ENCODE peak calls at places on chromosomes 1 and 21, in four cellular contexts. One of them, this sample, is unnamed.

GRCh38 chr1:94296018-94296417 is 58.6 kb upstream of the ARHGAP29 start:
- DNase-seq in tibial nerve: no peak
- DNase-seq in thyroid gland: no peak
- DNase-seq in esophagus squamous epithelium: no peak
- DNase-seq in this sample: peak; percentile 37

GRCh38 chr1:192584951-192585350 is 9.4 kb downstream of the RGS1 start:
- DNase-seq in tibial nerve: no peak
- DNase-seq in thyroid gland: no peak
- DNase-seq in esophagus squamous epithelium: no peak
- DNase-seq in this sample: no peak

GRCh38 chr1:162158624-162159271 is 89.3 kb downstream of the NOS1AP start:
- DNase-seq in tibial nerve: no peak
- DNase-seq in thyroid gland: no peak
- DNase-seq in esophagus squamous epithelium: no peak
- DNase-seq in this sample: no peak

GRCh38 chr1:35476099-35476674 is 81.0 kb downstream of the KIAA0319L start:
- DNase-seq in tibial nerve: no peak
- DNase-seq in thyroid gland: no peak
- DNase-seq in esophagus squamous epithelium: no peak
- DNase-seq in this sample: no peak

GRCh38 chr1:220696226-220696862 is 6.2 kb downstream of the C1orf115 start:
- DNase-seq in tibial nerve: no peak
- DNase-seq in thyroid gland: no peak
- DNase-seq in esophagus squamous epithelium: no peak
- DNase-seq in this sample: no peak

GRCh38 chr1:110462964-110463363 is 12.0 kb downstream of the PROK1 start:
- DNase-seq in tibial nerve: no peak
- DNase-seq in thyroid gland: no peak
- DNase-seq in esophagus squamous epithelium: no peak
- DNase-seq in this sample: no peak

GRCh38 chr1:175498002-175498401 is 245.4 kb downstream of the TNR start:
- DNase-seq in tibial nerve: no peak
- DNase-seq in thyroid gland: no peak
- DNase-seq in esophagus squamous epithelium: no peak
- DNase-seq in this sample: peak; percentile 21

GRCh38 chr1:6859415-6860343 is 74.4 kb downstream of the CAMTA1 start:
- DNase-seq in tibial nerve: no peak
- DNase-seq in thyroid gland: no peak
- DNase-seq in esophagus squamous epithelium: no peak
- DNase-seq in this sample: peak; percentile 42

GRCh38 chr1:169999357-169999756 is 75.1 kb downstream of the KIFAP3 start:
- DNase-seq in tibial nerve: no peak
- DNase-seq in thyroid gland: no peak
- DNase-seq in esophagus squamous epithelium: no peak
- DNase-seq in this sample: peak; percentile 16

GRCh38 chr1:2382621-2383361 is 8.6 kb downstream of the MORN1 start:
- DNase-seq in tibial nerve: no peak
- DNase-seq in thyroid gland: peak; percentile 49
- DNase-seq in esophagus squamous epithelium: no peak
- DNase-seq in this sample: peak; percentile 35

GRCh38 chr1:6519935-6520621 is 28.6 kb upstream of the PLEKHG5 start:
- DNase-seq in tibial nerve: no peak
- DNase-seq in thyroid gland: peak; percentile 56
- DNase-seq in esophagus squamous epithelium: no peak
- DNase-seq in this sample: peak; percentile 66

GRCh38 chr1:230825061-230825803 is 43.1 kb downstream of the C1orf198 start:
- DNase-seq in tibial nerve: no peak
- DNase-seq in thyroid gland: no peak
- DNase-seq in esophagus squamous epithelium: no peak
- DNase-seq in this sample: peak; percentile 36

GRCh38 chr1:33396188-33397124 is 34.4 kb downstream of the PHC2 start:
- DNase-seq in tibial nerve: no peak
- DNase-seq in thyroid gland: no peak
- DNase-seq in esophagus squamous epithelium: no peak
- DNase-seq in this sample: no peak

GRCh38 chr1:247241687-247242086 is 14.2 kb upstream of the VN1R5 start:
- DNase-seq in tibial nerve: no peak
- DNase-seq in thyroid gland: no peak
- DNase-seq in esophagus squamous epithelium: no peak
- DNase-seq in this sample: no peak

GRCh38 chr1:185681034-185681633 is 53.1 kb upstream of the HMCN1 start:
- DNase-seq in tibial nerve: no peak
- DNase-seq in thyroid gland: no peak
- DNase-seq in esophagus squamous epithelium: no peak
- DNase-seq in this sample: peak; percentile 19

GRCh38 chr21:23638131-23638530 is 1969.2 kb downstream of the MRPL39 start:
- DNase-seq in tibial nerve: no peak
- DNase-seq in thyroid gland: no peak
- DNase-seq in esophagus squamous epithelium: no peak
- DNase-seq in this sample: no peak

GRCh38 chr1:50700226-50701020 is 259.6 kb downstream of the FAF1 start:
- DNase-seq in tibial nerve: no peak
- DNase-seq in thyroid gland: no peak
- DNase-seq in esophagus squamous epithelium: no peak
- DNase-seq in this sample: no peak

GRCh38 chr1:239909894-239910293 is 181.8 kb upstream of the FMN2 start:
- DNase-seq in tibial nerve: no peak
- DNase-seq in thyroid gland: no peak
- DNase-seq in esophagus squamous epithelium: no peak
- DNase-seq in this sample: no peak

GRCh38 chr21:22083899-22084298 is 1085.7 kb downstream of the NCAM2 start:
- DNase-seq in tibial nerve: no peak
- DNase-seq in thyroid gland: no peak
- DNase-seq in esophagus squamous epithelium: no peak
- DNase-seq in this sample: no peak

GRCh38 chr1:169914534-169914933 is 20.8 kb upstream of the SCYL3 start:
- DNase-seq in tibial nerve: no peak
- DNase-seq in thyroid gland: no peak
- DNase-seq in esophagus squamous epithelium: no peak
- DNase-seq in this sample: no peak

GRCh38 chr1:108949044-108949443 is 14.2 kb downstream of the CLCC1 start:
- DNase-seq in tibial nerve: no peak
- DNase-seq in thyroid gland: no peak
- DNase-seq in esophagus squamous epithelium: no peak
- DNase-seq in this sample: no peak

GRCh38 chr1:171898956-171899355 is 57.7 kb downstream of the DNM3 start:
- DNase-seq in tibial nerve: no peak
- DNase-seq in thyroid gland: no peak
- DNase-seq in esophagus squamous epithelium: no peak
- DNase-seq in this sample: peak; percentile 49

GRCh38 chr21:25733859-25734653 is 648 bp downstream of the ATP5PF start:
- DNase-seq in tibial nerve: no peak
- DNase-seq in thyroid gland: no peak
- DNase-seq in esophagus squamous epithelium: no peak
- DNase-seq in this sample: no peak

GRCh38 chr1:220076861-220077762 is 12.5 kb downstream of the BPNT1 start:
- DNase-seq in tibial nerve: no peak
- DNase-seq in thyroid gland: no peak
- DNase-seq in esophagus squamous epithelium: no peak
- DNase-seq in this sample: no peak

DNA sequence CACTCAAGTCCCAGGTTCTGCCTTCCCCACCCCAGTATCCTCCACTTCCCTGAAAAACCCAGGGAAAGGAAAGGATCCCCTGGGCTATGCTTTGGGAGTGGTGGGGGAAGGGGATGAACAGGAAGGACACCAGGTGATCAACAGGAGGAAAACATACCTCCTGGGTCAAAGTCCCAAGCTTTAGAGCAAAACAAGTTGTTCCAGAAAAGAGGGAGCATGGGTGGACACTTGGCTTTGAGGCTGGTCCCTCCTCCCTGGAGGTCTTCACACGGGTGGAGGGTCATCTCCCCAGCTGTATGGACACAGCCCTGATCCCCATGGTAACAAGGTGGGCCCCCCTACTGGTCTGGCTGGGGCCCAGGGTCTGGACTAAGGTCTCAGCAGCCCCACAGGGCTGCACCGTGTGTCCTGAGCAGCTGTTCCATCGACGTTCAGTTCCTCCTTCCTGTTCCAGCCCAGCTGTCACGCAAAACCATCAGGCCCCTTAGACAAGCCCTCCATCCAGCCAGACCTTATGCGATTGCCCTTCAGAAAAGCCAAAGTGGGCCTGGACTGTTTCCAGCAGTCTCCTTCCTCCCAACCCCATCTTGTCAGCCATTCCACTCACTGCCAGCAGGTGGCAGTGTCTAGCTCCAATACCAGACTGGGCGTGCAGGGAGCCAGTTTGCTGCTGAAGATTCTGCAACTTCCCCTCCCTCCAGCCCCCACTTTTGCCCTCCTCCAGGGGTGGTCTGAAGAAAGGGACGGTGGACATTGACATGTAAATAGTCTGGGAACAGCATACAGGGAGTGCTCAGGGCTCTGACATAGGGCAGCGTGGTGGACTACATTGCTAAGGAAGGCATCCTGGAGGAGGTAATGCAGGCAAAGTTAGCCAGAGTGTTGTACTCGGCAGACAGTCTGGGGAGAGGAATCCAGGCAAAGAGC is 2.9 kb upstream of the PDZK1IP1 start:
- DNase-seq in tibial nerve: peak; percentile 67
- DNase-seq in thyroid gland: peak; percentile 77
- DNase-seq in esophagus squamous epithelium: no peak
- DNase-seq in this sample: peak; percentile 88
- TF ChIP-seq POLR2A in tibial nerve: no peak
- TF ChIP-seq POLR2A in thyroid gland: no peak
- TF ChIP-seq POLR2A in esophagus squamous epithelium: no peak
- TF ChIP-seq POLR2A in this sample: no peak

GRCh38 chr1:205523891-205524793 is 19.7 kb downstream of the CDK18 start:
- DNase-seq in tibial nerve: peak; percentile 42
- DNase-seq in thyroid gland: peak; percentile 73
- DNase-seq in esophagus squamous epithelium: no peak
- DNase-seq in this sample: peak; percentile 82

GRCh38 chr1:205522692-205523091 is 18.2 kb downstream of the CDK18 start:
- DNase-seq in tibial nerve: no peak
- DNase-seq in thyroid gland: no peak
- DNase-seq in esophagus squamous epithelium: no peak
- DNase-seq in this sample: no peak

GRCh38 chr1:205524794-205525101 is 20.3 kb downstream of the CDK18 start:
- DNase-seq in tibial nerve: no peak
- DNase-seq in thyroid gland: no peak
- DNase-seq in esophagus squamous epithelium: no peak
- DNase-seq in this sample: no peak

GRCh38 chr1:205521646-205522150 is 17.2 kb downstream of the CDK18 start:
- DNase-seq in tibial nerve: no peak
- DNase-seq in thyroid gland: no peak
- DNase-seq in esophagus squamous epithelium: no peak
- DNase-seq in this sample: no peak

GRCh38 chr1:205523261-205523890 is 18.9 kb downstream of the CDK18 start:
- DNase-seq in tibial nerve: no peak
- DNase-seq in thyroid gland: no peak
- DNase-seq in esophagus squamous epithelium: no peak
- DNase-seq in this sample: no peak
- H3K27ac ChIP-seq in tibial nerve: no peak overlapping the region
- H3K27ac ChIP-seq in thyroid gland: no peak overlapping the region
- H3K27ac ChIP-seq in esophagus squamous epithelium: no peak overlapping the region
- H3K27ac ChIP-seq in this sample: no peak overlapping the region

DNA sequence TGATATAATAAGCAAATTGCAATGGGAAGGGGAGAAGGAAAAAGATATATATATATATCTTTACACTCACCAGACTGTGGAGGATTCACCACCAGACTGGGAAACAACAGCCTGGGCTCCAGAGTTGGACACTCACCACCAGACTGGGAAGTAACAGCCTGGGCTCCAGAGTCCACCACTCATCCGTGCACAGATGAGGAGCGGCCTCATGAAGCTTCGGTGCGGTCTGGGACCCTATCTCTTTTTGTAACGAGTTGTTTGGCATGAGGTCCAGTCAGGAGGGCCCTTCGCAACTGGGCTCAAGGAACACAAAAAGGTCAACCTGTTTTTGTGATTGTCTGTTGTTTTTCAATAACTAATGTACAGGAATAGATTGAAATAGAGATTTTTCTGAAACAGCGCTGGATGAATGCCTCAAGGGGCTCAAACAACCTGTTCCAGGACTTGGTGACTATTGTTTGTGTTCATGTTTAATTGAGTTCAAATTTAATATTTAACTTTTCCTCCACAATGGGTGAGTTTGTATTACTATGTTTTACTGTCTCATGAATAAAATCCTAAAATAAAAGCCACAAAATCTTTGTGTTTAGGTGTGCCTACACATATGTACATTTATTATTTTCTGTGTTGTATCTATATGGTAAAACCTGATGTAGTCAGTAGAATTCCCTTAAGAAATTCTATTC is 40.1 kb downstream of the S100A10 start:
- DNase-seq in tibial nerve: no peak
- DNase-seq in thyroid gland: no peak
- DNase-seq in esophagus squamous epithelium: no peak
- DNase-seq in this sample: no peak
- TF ChIP-seq POLR2A in tibial nerve: no peak
- TF ChIP-seq POLR2A in thyroid gland: no peak
- TF ChIP-seq POLR2A in esophagus squamous epithelium: no peak
- TF ChIP-seq POLR2A in this sample: no peak

GRCh38 chr1:116919802-116920201 is 10.1 kb downstream of the PTGFRN start:
- DNase-seq in tibial nerve: no peak
- DNase-seq in thyroid gland: peak; percentile 79
- DNase-seq in esophagus squamous epithelium: no peak
- DNase-seq in this sample: no peak
- H3K27ac ChIP-seq in tibial nerve: no peak overlapping the region
- H3K27ac ChIP-seq in thyroid gland: no peak overlapping the region
- H3K27ac ChIP-seq in esophagus squamous epithelium: peak overlapping the region; percentile 51
- H3K27ac ChIP-seq in this sample: peak overlapping the region; percentile 62

DNA sequence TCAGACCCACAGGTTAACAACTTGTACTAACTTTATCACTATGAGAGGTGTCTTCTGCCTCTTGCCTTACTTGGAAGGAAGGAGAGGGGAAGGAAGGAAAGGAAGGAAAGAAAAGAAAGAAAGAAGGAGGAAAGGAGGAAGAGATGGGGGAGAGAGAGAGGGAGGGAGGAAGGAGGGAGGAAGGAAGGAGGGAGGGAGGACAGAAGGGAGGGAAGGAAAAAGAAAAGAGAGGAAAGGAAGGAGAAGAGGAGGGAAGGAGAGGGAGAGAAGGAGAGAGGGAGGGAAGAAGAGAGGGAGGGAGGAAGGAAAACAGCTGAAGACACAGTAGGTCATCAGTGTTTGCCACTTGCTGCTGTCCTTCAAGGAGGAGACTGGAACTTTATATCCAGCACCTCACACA is 5.3 kb upstream of the SIPA1L2 start:
- DNase-seq in tibial nerve: no peak
- DNase-seq in thyroid gland: no peak
- DNase-seq in esophagus squamous epithelium: no peak
- DNase-seq in this sample: no peak
- TF ChIP-seq POLR2A in tibial nerve: no peak
- TF ChIP-seq POLR2A in thyroid gland: no peak
- TF ChIP-seq POLR2A in esophagus squamous epithelium: no peak
- TF ChIP-seq POLR2A in this sample: no peak

DNA sequence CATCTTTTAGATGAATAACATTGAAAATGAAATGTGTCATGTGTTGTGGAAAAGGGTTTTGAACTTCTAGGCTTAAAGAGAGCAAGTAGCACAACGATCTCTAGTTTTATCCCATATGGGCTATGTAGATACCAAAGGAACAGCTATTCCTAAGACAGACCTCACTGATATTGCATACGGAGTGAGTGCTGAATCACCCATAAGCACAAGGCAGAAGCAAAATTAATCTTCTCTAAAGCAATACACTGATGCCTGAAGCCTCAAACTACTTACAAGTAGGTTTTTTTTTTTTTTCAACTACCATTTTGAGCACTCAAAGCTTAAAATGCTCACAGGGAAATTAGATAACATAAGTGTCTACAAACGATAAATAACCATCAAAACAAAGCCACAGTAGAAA is 5.0 kb upstream of the KMO start:
- DNase-seq in tibial nerve: no peak
- DNase-seq in thyroid gland: no peak
- DNase-seq in esophagus squamous epithelium: no peak
- DNase-seq in this sample: no peak
- H3K27ac ChIP-seq in tibial nerve: no peak overlapping the region
- H3K27ac ChIP-seq in thyroid gland: no peak overlapping the region
- H3K27ac ChIP-seq in esophagus squamous epithelium: no peak overlapping the region
- H3K27ac ChIP-seq in this sample: no peak overlapping the region

GRCh38 chr1:24910751-24911650 is 19.1 kb downstream of the RUNX3 start:
- DNase-seq in tibial nerve: no peak
- DNase-seq in thyroid gland: no peak
- DNase-seq in esophagus squamous epithelium: no peak
- DNase-seq in this sample: no peak
- TF ChIP-seq POLR2A in tibial nerve: no peak
- TF ChIP-seq POLR2A in thyroid gland: no peak
- TF ChIP-seq POLR2A in esophagus squamous epithelium: peak; percentile 70
- TF ChIP-seq POLR2A in this sample: no peak